ENCODE peak calls at places on chromosomes 4 and X, in five cellular contexts. E, Q, J, U and S are unnamed samples.

GRCh38 chrX:72358313-72358712 is 52.6 kb upstream of the CITED1 start:
- DNase-seq in Q (no peak), U (no peak), E (peak), J (no peak), S (no peak)

GRCh38 chrX:73577368-73577767 is 14.4 kb downstream of the CHIC1 start:
- DNase-seq in E (peak), J (no peak), Q (no peak), U (peak), S (no peak)

GRCh38 chr4:186790630-186791029 is 67.0 kb upstream of the FAT1 start:
- DNase-seq in U (no peak), Q (no peak), E (no peak), J (no peak), S (peak)

GRCh38 chrX:38805294-38806053 is 4.2 kb downstream of the MID1IP1 start:
- DNase-seq in E (peak), Q (peak), U (peak), J (peak), S (no peak)

GRCh38 chrX:130498653-130499274 is 97.0 kb downstream of the RBMX2 start:
- DNase-seq in E (no peak), J (no peak), Q (no peak), U (no peak), S (no peak)

GRCh38 chr4:188430384-188430783 is 291.1 kb downstream of the TRIML1 start:
- DNase-seq in J (no peak), U (no peak), Q (no peak), E (no peak), S (no peak)

GRCh38 chr4:128288689-128289106 is 1.1 kb upstream of the PGRMC2 start:
- DNase-seq in U (peak), J (peak), E (no peak), Q (no peak), S (peak)

GRCh38 chr4:83862471-83862870 is 326.6 kb downstream of the GPAT3 start:
- DNase-seq in E (no peak), J (no peak), U (no peak), Q (no peak), S (no peak)

GRCh38 chrX:153476628-153477027 is 6.3 kb upstream of the HAUS7 start:
- DNase-seq in J (no peak), U (no peak), Q (no peak), E (peak), S (no peak)

GRCh38 chr4:90246841-90247240 is 119.6 kb downstream of the CCSER1 start:
- DNase-seq in J (no peak), E (no peak), Q (no peak), U (no peak), S (no peak)